ENCODE peak calls at places on chromosomes 4 and X, in eight cellular contexts. U is MM.1S; P is pancreas; L is RWPE2; Q is PC-3; O is CD8-positive, alpha-beta T cell; D is heart left ventricle; V is endodermal cell. I is an unnamed sample. For H3K27me3, the result is how much of the 10 kb centered on the place peaks cover.

GRCh38 chr4:108833041-108833440 is 70.2 kb upstream of the ETNPPL start:
- DNase-seq in U (no peak), P (no peak), L (no peak), Q (no peak), O (no peak), D (no peak), V (no peak), I (no peak)

GRCh38 chrX:31245714-31246113 is 173.9 kb upstream of the FTHL17 start:
- DNase-seq in U (no peak), P (no peak), L (no peak), Q (no peak), O (no peak), D (no peak), V (no peak), I (no peak)

GRCh38 chr4:25888781-25889180 is 25.2 kb upstream of the SMIM20 start:
- DNase-seq in U (no peak), P (no peak), L (no peak), Q (peak), O (no peak), D (no peak), V (no peak), I (no peak)

GRCh38 chr4:91958651-91959050 is 345.1 kb upstream of the GRID2 start:
- DNase-seq in U (no peak), P (no peak), L (no peak), Q (no peak), O (no peak), D (no peak), V (peak), I (peak)

GRCh38 chrX:150506486-150506885 is 61.9 kb upstream of the MTM1 start:
- DNase-seq in U (no peak), P (no peak), L (no peak), Q (no peak), O (no peak), D (no peak), V (peak), I (no peak)

GRCh38 chr4:77631276-77631675 is 25.7 kb downstream of the CXCL13 start:
- DNase-seq in U (no peak), P (no peak), L (no peak), Q (no peak), O (no peak), D (no peak), V (no peak), I (no peak)

GRCh38 chr4:88033309-88033708 is 25.9 kb downstream of the PKD2 start:
- DNase-seq in U (peak), P (no peak), L (no peak), Q (peak), O (no peak), D (no peak), V (peak), I (peak)

GRCh38 chrX:10677490-10677889 is 57.1 kb upstream of the MID1 start:
- DNase-seq in U (no peak), P (no peak), L (no peak), Q (no peak), O (no peak), D (no peak), V (no peak), I (peak)

GRCh38 chr4:164989464-164989863 is 12.0 kb upstream of the TRIM61 start:
- DNase-seq in U (no peak), P (no peak), L (no peak), Q (no peak), O (no peak), D (no peak), V (no peak), I (no peak)

GRCh38 chr4:8176547-8177399 is 18.2 kb upstream of the ABLIM2 start:
- DNase-seq in U (peak), P (no peak), L (no peak), Q (peak), O (no peak), D (peak), V (peak), I (peak)

GRCh38 chr4:156493858-156494257 is 477.7 kb downstream of the PDGFC start:
- DNase-seq in U (no peak), P (no peak), L (no peak), Q (no peak), O (no peak), D (no peak), V (no peak), I (peak)

GRCh38 chr4:3803946-3804345 is 37.8 kb downstream of the ADRA2C start:
- DNase-seq in U (no peak), P (peak), L (no peak), Q (no peak), O (no peak), D (no peak), V (no peak), I (no peak)
- H3K27me3 ChIP-seq in U (half or more), P (under half), L (half or more), Q (under half), O (under half), D (under half), V (under half), I (under half)

GRCh38 chrX:129954804-129955203 is 27.6 kb upstream of the BCORL1 start:
- DNase-seq in U (no peak), P (no peak), L (no peak), Q (no peak), O (no peak), D (no peak), V (no peak), I (no peak)
- H3K27me3 ChIP-seq in U (under half), P (under half), L (under half), Q (under half), O (under half), D (under half), V (half or more), I (under half)

GRCh38 chr4:39702716-39703115 is 4.8 kb downstream of the UBE2K start:
- DNase-seq in U (no peak), P (no peak), L (no peak), Q (no peak), O (no peak), D (no peak), V (no peak), I (no peak)
- H3K27me3 ChIP-seq in U (under half), P (under half), L (under half), Q (under half), O (under half), D (under half), V (under half), I (under half)

DNA sequence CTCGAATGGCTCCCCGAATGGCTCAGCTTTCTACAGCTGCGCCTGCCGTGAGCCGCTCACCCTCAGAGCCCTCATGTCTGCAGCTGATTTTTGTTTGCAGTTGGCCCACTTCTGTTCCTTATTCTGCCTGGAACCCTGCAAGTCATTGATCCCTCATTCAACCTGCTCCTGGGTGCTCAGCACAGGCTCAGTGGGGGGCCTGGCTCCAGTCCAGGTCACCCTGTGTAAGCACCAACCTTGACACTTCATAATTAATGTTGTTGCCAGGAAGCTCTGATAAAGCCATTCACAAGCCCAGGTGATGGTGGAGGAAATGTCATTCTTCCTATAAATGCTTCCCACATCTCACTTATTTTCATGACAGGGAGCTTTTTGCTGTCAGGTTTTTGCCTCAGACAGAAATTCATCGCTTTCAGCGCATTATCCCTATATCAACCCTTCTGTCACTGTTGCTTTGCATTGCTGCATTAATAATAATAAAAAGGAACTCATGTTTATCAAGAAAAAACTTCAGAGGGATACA is 85.7 kb downstream of the F11 start:
- DNase-seq in U (no peak), P (peak), L (no peak), Q (no peak), O (no peak), D (no peak), V (no peak), I (no peak)
- H3K27me3 ChIP-seq in U (under half), P (under half), L (under half), Q (under half), O (under half), D (under half), V (under half), I (under half)

GRCh38 chr4:110616162-110617062 is 6.5 kb downstream of the PITX2 start:
- DNase-seq in U (no peak), P (no peak), L (no peak), Q (no peak), O (no peak), D (no peak), V (peak), I (no peak)

GRCh38 chr4:110615366-110616161 is 7.3 kb downstream of the PITX2 start:
- DNase-seq in U (no peak), P (peak), L (no peak), Q (no peak), O (no peak), D (no peak), V (peak), I (no peak)

GRCh38 chr4:110619001-110619350 is 3.9 kb downstream of the PITX2 start:
- DNase-seq in U (no peak), P (no peak), L (no peak), Q (no peak), O (no peak), D (no peak), V (no peak), I (no peak)

GRCh38 chr4:110618091-110619000 is 4.5 kb downstream of the PITX2 start:
- DNase-seq in U (no peak), P (peak), L (peak), Q (peak), O (no peak), D (no peak), V (peak), I (no peak)

DNA sequence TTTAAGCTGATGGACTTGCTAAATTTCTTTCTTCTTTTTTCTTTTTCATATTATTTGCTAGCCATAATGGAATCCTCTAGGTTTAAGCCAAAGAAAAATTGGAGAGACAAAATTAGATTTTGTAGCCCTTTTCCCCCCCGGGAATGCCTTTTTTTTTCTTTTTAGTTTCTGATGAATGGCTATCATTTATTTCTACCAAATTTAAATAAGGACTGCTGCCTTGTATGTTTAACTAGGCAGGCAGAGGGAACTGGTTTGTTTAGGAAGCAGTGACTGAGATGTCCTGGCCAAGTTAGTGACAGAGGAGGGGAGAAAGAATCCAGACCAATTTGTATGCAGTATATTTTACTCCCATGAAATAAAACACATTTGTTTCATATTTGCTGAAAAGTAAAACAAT is 5.8 kb downstream of the PITX2 start:
- DNase-seq in U (no peak), P (no peak), L (no peak), Q (no peak), O (no peak), D (no peak), V (no peak), I (no peak)
- H3K27me3 ChIP-seq in U (under half), P (under half), L (half or more), Q (half or more), O (half or more), D (half or more), V (under half), I (half or more)

GRCh38 chrX:97401154-97401553 is 517.4 kb downstream of the RPA4 start:
- DNase-seq in U (peak), P (no peak), L (no peak), Q (no peak), O (no peak), D (no peak), V (no peak), I (no peak)
- H3K27me3 ChIP-seq in U (under half), P (under half), L (under half), Q (under half), O (under half), D (under half), V (under half), I (under half)